ENCODE peak calls at places on chromosomes 1 and 21, in four cellular contexts. V is right atrium auricular region, Z is heart right ventricle, O is tibial artery. G is an unnamed sample.

GRCh38 chr21:34670220-34670961 is 1.6 kb downstream of the CLIC6 start:
- DNase-seq in V (no peak), Z (no peak), O (no peak), G (no peak)

GRCh38 chr1:246043556-246043955 is 463.5 kb downstream of the SMYD3 start:
- DNase-seq in V (no peak), Z (no peak), O (no peak), G (no peak)

GRCh38 chr1:55007626-55008025 is 8.9 kb downstream of the BSND start:
- DNase-seq in V (no peak), Z (no peak), O (no peak), G (no peak)

GRCh38 chr1:197269053-197269452 is 1.0 kb downstream of the CRB1 start:
- DNase-seq in V (no peak), Z (peak), O (no peak), G (no peak)

GRCh38 chr1:29517251-29518080 is 281.1 kb downstream of the PTPRU start:
- DNase-seq in V (no peak), Z (no peak), O (peak), G (no peak)

GRCh38 chr1:91827094-91828006 is 58.6 kb downstream of the TGFBR3 start:
- DNase-seq in V (no peak), Z (peak), O (no peak), G (no peak)

GRCh38 chr21:33808715-33809367 is 106.8 kb downstream of the ATP5PO start:
- DNase-seq in V (no peak), Z (no peak), O (no peak), G (no peak)

GRCh38 chr1:66731462-66731861 is 20.8 kb upstream of the DYNLT5 start:
- DNase-seq in V (no peak), Z (no peak), O (no peak), G (no peak)

GRCh38 chr1:7278045-7278444 is 492.8 kb downstream of the CAMTA1 start:
- DNase-seq in V (no peak), Z (no peak), O (no peak), G (no peak)

GRCh38 chr1:243473281-243474210 is 217.7 kb downstream of the SDCCAG8 start:
- DNase-seq in V (no peak), Z (no peak), O (no peak), G (no peak)
- TF ChIP-seq CTCF in V (no peak), Z (no peak), O (no peak), G (no peak)

GRCh38 chr1:160800645-160801408 is 4.9 kb downstream of the LY9 start:
- DNase-seq in V (no peak), Z (no peak), O (no peak), G (no peak)
- H3K4me3 ChIP-seq in V (no peak), Z (no peak), O (no peak), G (no peak)

GRCh38 chr1:204478166-204478899 is 16.3 kb downstream of the PIK3C2B start:
- DNase-seq in V (no peak), Z (no peak), O (no peak), G (no peak)
- TF ChIP-seq CTCF in V (no peak), Z (no peak), O (no peak), G (no peak)

GRCh38 chr1:21335088-21335678 is 44.9 kb upstream of the ECE1 start:
- DNase-seq in V (no peak), Z (no peak), O (no peak), G (no peak)
- H3K4me3 ChIP-seq in V (no peak), Z (peak), O (peak), G (no peak)

DNA sequence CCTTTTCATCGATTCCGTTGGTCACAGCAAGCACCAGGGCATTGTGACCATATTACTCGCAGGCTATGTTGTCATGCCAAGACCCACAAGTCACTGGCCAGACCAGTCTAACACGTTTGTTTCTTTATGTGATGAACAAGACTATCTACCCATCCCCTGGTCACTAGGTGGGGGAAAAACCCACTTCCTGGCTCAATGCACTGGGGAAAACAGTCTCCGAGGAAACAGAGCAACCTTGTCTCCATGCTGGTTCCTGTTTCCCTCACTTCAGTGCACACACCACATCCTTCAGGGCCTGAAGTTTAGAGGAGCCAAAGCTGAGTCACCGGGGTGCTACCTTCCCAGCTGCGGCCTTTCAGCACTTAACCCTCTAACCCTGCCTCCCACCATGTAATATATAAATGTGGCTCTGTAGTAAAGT is 20.9 kb downstream of the ERICH3 start:
- DNase-seq in V (no peak), Z (no peak), O (no peak), G (peak)
- TF ChIP-seq CTCF in V (no peak), Z (no peak), O (no peak), G (no peak)

GRCh38 chr1:37605806-37606474 is 10.2 kb upstream of the GNL2 start:
- DNase-seq in V (no peak), Z (no peak), O (no peak), G (peak)

GRCh38 chr1:37605061-37605650 is 9.4 kb upstream of the GNL2 start:
- DNase-seq in V (no peak), Z (no peak), O (no peak), G (no peak)

GRCh38 chr1:37612186-37612585 is 16.4 kb upstream of the GNL2 start:
- DNase-seq in V (no peak), Z (no peak), O (no peak), G (no peak)

GRCh38 chr1:37606481-37607263 is 10.9 kb upstream of the GNL2 start:
- DNase-seq in V (no peak), Z (no peak), O (no peak), G (no peak)

GRCh38 chr1:37609002-37609401 is 13.3 kb upstream of the GNL2 start:
- DNase-seq in V (no peak), Z (no peak), O (no peak), G (no peak)
- H3K4me3 ChIP-seq in V (no peak), Z (no peak), O (no peak), G (no peak)

G was measured in LNCaP clone FGC.